ENCODE peak calls at places on chromosomes 4 and X, in nine cellular contexts. F, O, S, V, X, I, K, P and Q are unnamed samples. For H4K20me1, the result is how much of the 10 kb centered on the place peaks cover.

GRCh38 chr4:8283631-8284121 is 14.1 kb downstream of the HTRA3 start:
- DNase-seq in X (no peak), K (no peak), V (no peak), O (no peak), S (no peak), I (no peak), F (no peak), P (no peak), Q (no peak)

GRCh38 chr4:168531305-168531704 is 34.5 kb downstream of the PALLD start:
- DNase-seq in F (no peak), O (no peak), V (no peak), I (no peak), X (no peak), K (peak), S (no peak), P (no peak), Q (no peak)

GRCh38 chrX:100999451-100999850 is 29.9 kb downstream of the ARL13A start:
- DNase-seq in F (no peak), P (no peak), S (no peak), V (no peak), I (no peak), X (no peak), O (no peak), K (no peak), Q (no peak)

GRCh38 chr4:157220026-157220881 is at the start of gene GRIA2:
- DNase-seq in K (no peak), P (no peak), O (no peak), V (peak), I (peak), F (peak), S (peak), X (peak), Q (no peak)

GRCh38 chr4:57764840-57765239 is 654.7 kb upstream of the IGFBP7 start:
- DNase-seq in S (no peak), P (no peak), K (no peak), O (no peak), I (no peak), V (no peak), X (no peak), F (no peak), Q (no peak)

GRCh38 chrX:148928803-148929202 is 428.4 kb downstream of the AFF2 start:
- DNase-seq in V (no peak), K (no peak), I (peak), P (no peak), O (no peak), S (peak), F (no peak), X (no peak), Q (no peak)

GRCh38 chr4:46937493-46937892 is 28.4 kb upstream of the COX7B2 start:
- DNase-seq in X (peak), S (peak), O (peak), V (no peak), K (no peak), I (no peak), P (no peak), F (peak), Q (no peak)

GRCh38 chrX:110167952-110168451 is 149.9 kb downstream of the AMMECR1 start:
- DNase-seq in F (no peak), S (peak), O (no peak), P (no peak), V (peak), I (no peak), K (no peak), X (no peak), Q (no peak)

GRCh38 chrX:48697182-48697727 is 721 bp downstream of the SUV39H1 start:
- DNase-seq in V (no peak), I (no peak), P (no peak), K (no peak), O (no peak), S (no peak), X (no peak), F (peak), Q (no peak)

GRCh38 chrX:12955882-12956703 is 18.8 kb upstream of the TMSB4X start:
- DNase-seq in S (peak), O (peak), F (peak), P (no peak), K (peak), I (peak), V (no peak), X (peak), Q (no peak)

GRCh38 chrX:32281853-32282252 is 929.5 kb downstream of the DMD start:
- DNase-seq in O (no peak), V (no peak), K (no peak), P (no peak), S (no peak), F (no peak), X (no peak), I (no peak), Q (no peak)

GRCh38 chr4:99447079-99447478 is 11.9 kb upstream of the ADH7 start:
- DNase-seq in F (peak), K (peak), O (peak), S (peak), I (peak), X (peak), P (no peak), V (peak), Q (no peak)

GRCh38 chr4:138671106-138671505 is 344.5 kb upstream of the NOCT start:
- DNase-seq in P (no peak), V (peak), F (no peak), O (no peak), K (no peak), X (no peak), I (no peak), S (no peak), Q (no peak)

GRCh38 chrX:77572322-77572721 is 125.1 kb downstream of the FGF16 start:
- DNase-seq in K (no peak), I (peak), F (no peak), V (no peak), S (peak), O (no peak), P (no peak), X (peak), Q (no peak)

GRCh38 chr4:2574058-2574457 is 37.6 kb downstream of the FAM193A start:
- DNase-seq in X (no peak), I (no peak), K (no peak), S (no peak), P (no peak), O (no peak), V (no peak), F (no peak), Q (no peak)
- H4K20me1 ChIP-seq in X (under half), I (half or more), K (under half), S (under half), P (under half), O (under half), V (half or more), F (under half), Q (under half)

GRCh38 chr4:87529187-87529586 is at the start of gene SPARCL1:
- DNase-seq in X (peak), V (peak), I (no peak), P (no peak), K (no peak), S (no peak), O (no peak), F (no peak), Q (no peak)
- H3K9ac ChIP-seq in X (no peak), V (no peak), I (no peak), P (no peak), K (no peak), S (no peak), O (no peak), F (no peak), Q (no peak)

GRCh38 chr4:951186-951585 is 18.9 kb downstream of the TMEM175 start:
- DNase-seq in V (peak), I (no peak), K (no peak), F (no peak), P (no peak), X (no peak), O (no peak), S (no peak), Q (no peak)
- H4K20me1 ChIP-seq in V (under half), I (under half), K (under half), F (under half), P (under half), X (under half), O (under half), S (under half), Q (under half)

GRCh38 chr4:166198516-166198915 is 325.5 kb downstream of the TLL1 start:
- DNase-seq in X (no peak), S (no peak), P (no peak), K (no peak), O (no peak), I (no peak), F (no peak), V (no peak), Q (no peak)
- H3K9ac ChIP-seq in X (no peak), S (no peak), P (no peak), K (no peak), O (no peak), I (no peak), F (no peak), V (no peak), Q (no peak)

GRCh38 chrX:121558886-121559285 is 511.5 kb downstream of the GLUD2 start:
- DNase-seq in I (no peak), K (no peak), O (peak), F (no peak), V (no peak), P (no peak), X (no peak), S (no peak), Q (no peak)

GRCh38 chrX:121562616-121563015 is 515.2 kb downstream of the GLUD2 start:
- DNase-seq in I (no peak), S (no peak), O (peak), V (no peak), F (no peak), K (no peak), P (no peak), X (no peak), Q (no peak)
- H4K20me1 ChIP-seq in I (under half), S (under half), O (under half), V (under half), F (under half), K (under half), P (under half), X (under half), Q (under half)

DNA sequence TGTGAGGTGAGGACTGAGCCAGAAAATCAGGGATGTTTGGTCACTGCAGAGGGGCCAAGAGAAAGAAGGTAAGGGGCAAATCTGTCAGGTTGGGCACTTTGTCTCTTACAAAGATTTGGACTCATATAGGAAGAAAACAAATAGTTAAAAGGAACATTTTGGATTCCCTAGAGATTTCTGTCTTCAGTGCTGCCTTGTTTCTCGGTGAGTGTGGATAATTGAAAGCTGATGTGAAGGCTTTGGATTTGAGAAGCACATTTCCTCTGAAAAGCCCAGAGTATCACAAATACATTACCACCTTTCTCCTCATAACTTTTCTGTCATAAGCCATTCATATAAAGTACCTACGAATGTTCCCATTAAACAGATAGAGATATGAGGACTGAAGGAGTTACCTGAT is 107.5 kb downstream of the ATG4A start:
- DNase-seq in K (no peak), O (no peak), I (no peak), P (no peak), S (peak), X (no peak), F (no peak), V (no peak), Q (no peak)
- H3K9ac ChIP-seq in K (no peak), O (no peak), I (no peak), P (no peak), S (no peak), X (no peak), F (no peak), V (no peak), Q (no peak)

GRCh38 chr4:119128125-119128524 is 7.5 kb upstream of the MYOZ2 start:
- DNase-seq in O (no peak), V (no peak), I (no peak), S (no peak), F (no peak), X (no peak), K (no peak), P (no peak), Q (no peak)
- H4K20me1 ChIP-seq in O (under half), V (under half), I (under half), S (under half), F (under half), X (under half), K (under half), P (under half), Q (under half)

GRCh38 chr4:33724685-33725084 is 2519.6 kb downstream of the ARAP2 start:
- DNase-seq in S (no peak), O (no peak), I (no peak), V (no peak), F (no peak), X (no peak), K (no peak), P (no peak), Q (no peak)

GRCh38 chr4:33725861-33726260 is 2518.5 kb downstream of the ARAP2 start:
- DNase-seq in P (no peak), K (no peak), F (no peak), X (no peak), O (no peak), S (no peak), V (no peak), I (no peak), Q (no peak)

GRCh38 chr4:33722254-33722653 is 2522.1 kb downstream of the ARAP2 start:
- DNase-seq in V (no peak), O (no peak), X (peak), S (peak), F (no peak), P (no peak), K (no peak), I (no peak), Q (no peak)

GRCh38 chr4:33722800-33723511 is 2521.4 kb downstream of the ARAP2 start:
- DNase-seq in K (no peak), V (no peak), F (no peak), X (peak), S (peak), P (no peak), O (no peak), I (no peak), Q (no peak)
- H3K9ac ChIP-seq in K (no peak), V (no peak), F (no peak), X (no peak), S (peak), P (no peak), O (no peak), I (no peak), Q (no peak)